ENCODE peak calls at places on chromosomes 6 and 20, in seven cellular contexts. One of them, this sample, is unnamed.

GRCh38 chr6:118873239-118873638 is 20.7 kb upstream of the ASF1A start:
- DNase-seq in EL: no peak
- DNase-seq in activated gamma-delta T cell treated with Interleukin-2 at 50 U/mL for 16 hours: no peak
- DNase-seq in ELF-1: no peak
- DNase-seq in CD8-positive, alpha-beta memory T cell: no peak
- DNase-seq in transverse colon: no peak
- DNase-seq in skeletal muscle cell: no peak
- DNase-seq in this sample: no peak

GRCh38 chr6:139356924-139357323 is 17.5 kb downstream of the CITED2 start:
- DNase-seq in EL: no peak
- DNase-seq in activated gamma-delta T cell treated with Interleukin-2 at 50 U/mL for 16 hours: no peak
- DNase-seq in ELF-1: no peak
- DNase-seq in CD8-positive, alpha-beta memory T cell: no peak
- DNase-seq in transverse colon: no peak
- DNase-seq in skeletal muscle cell: no peak
- DNase-seq in this sample: no peak

GRCh38 chr6:127515794-127516675 is 3.1 kb downstream of the MTCL3 start:
- DNase-seq in EL: peak
- DNase-seq in activated gamma-delta T cell treated with Interleukin-2 at 50 U/mL for 16 hours: peak
- DNase-seq in ELF-1: peak
- DNase-seq in CD8-positive, alpha-beta memory T cell: peak
- DNase-seq in transverse colon: peak
- DNase-seq in skeletal muscle cell: peak
- DNase-seq in this sample: peak

GRCh38 chr20:17844133-17844429 is 124.5 kb downstream of the SNX5 start:
- DNase-seq in EL: no peak
- DNase-seq in activated gamma-delta T cell treated with Interleukin-2 at 50 U/mL for 16 hours: no peak
- DNase-seq in ELF-1: no peak
- DNase-seq in CD8-positive, alpha-beta memory T cell: no peak
- DNase-seq in transverse colon: no peak
- DNase-seq in skeletal muscle cell: no peak
- DNase-seq in this sample: no peak

GRCh38 chr6:2360126-2360525 is 114.7 kb upstream of the GMDS start:
- DNase-seq in EL: no peak
- DNase-seq in activated gamma-delta T cell treated with Interleukin-2 at 50 U/mL for 16 hours: no peak
- DNase-seq in ELF-1: no peak
- DNase-seq in CD8-positive, alpha-beta memory T cell: no peak
- DNase-seq in transverse colon: no peak
- DNase-seq in skeletal muscle cell: no peak
- DNase-seq in this sample: no peak

GRCh38 chr6:110140650-110141049 is 38.8 kb downstream of the WASF1 start:
- DNase-seq in EL: peak
- DNase-seq in activated gamma-delta T cell treated with Interleukin-2 at 50 U/mL for 16 hours: no peak
- DNase-seq in ELF-1: no peak
- DNase-seq in CD8-positive, alpha-beta memory T cell: no peak
- DNase-seq in transverse colon: no peak
- DNase-seq in skeletal muscle cell: peak
- DNase-seq in this sample: no peak

GRCh38 chr6:169241688-169242350 is 11.8 kb downstream of the THBS2 start:
- DNase-seq in EL: no peak
- DNase-seq in activated gamma-delta T cell treated with Interleukin-2 at 50 U/mL for 16 hours: no peak
- DNase-seq in ELF-1: no peak
- DNase-seq in CD8-positive, alpha-beta memory T cell: no peak
- DNase-seq in transverse colon: no peak
- DNase-seq in skeletal muscle cell: no peak
- DNase-seq in this sample: no peak

GRCh38 chr20:41034239-41034638 is 5.6 kb downstream of the TOP1 start:
- DNase-seq in EL: no peak
- DNase-seq in activated gamma-delta T cell treated with Interleukin-2 at 50 U/mL for 16 hours: no peak
- DNase-seq in ELF-1: no peak
- DNase-seq in CD8-positive, alpha-beta memory T cell: no peak
- DNase-seq in transverse colon: no peak
- DNase-seq in skeletal muscle cell: no peak
- DNase-seq in this sample: no peak

GRCh38 chr6:169838291-169839028 is 87.0 kb downstream of the ERMARD start:
- DNase-seq in EL: no peak
- DNase-seq in activated gamma-delta T cell treated with Interleukin-2 at 50 U/mL for 16 hours: no peak
- DNase-seq in ELF-1: no peak
- DNase-seq in CD8-positive, alpha-beta memory T cell: no peak
- DNase-seq in transverse colon: no peak
- DNase-seq in skeletal muscle cell: no peak
- DNase-seq in this sample: peak

GRCh38 chr6:6803180-6803978 is 214.9 kb downstream of the LY86 start:
- DNase-seq in EL: no peak
- DNase-seq in activated gamma-delta T cell treated with Interleukin-2 at 50 U/mL for 16 hours: no peak
- DNase-seq in ELF-1: no peak
- DNase-seq in CD8-positive, alpha-beta memory T cell: no peak
- DNase-seq in transverse colon: peak
- DNase-seq in skeletal muscle cell: no peak
- DNase-seq in this sample: peak

GRCh38 chr6:1322725-1323219 is 10.9 kb downstream of the FOXQ1 start:
- DNase-seq in EL: peak
- DNase-seq in activated gamma-delta T cell treated with Interleukin-2 at 50 U/mL for 16 hours: no peak
- DNase-seq in ELF-1: no peak
- DNase-seq in CD8-positive, alpha-beta memory T cell: no peak
- DNase-seq in transverse colon: no peak
- DNase-seq in skeletal muscle cell: no peak
- DNase-seq in this sample: peak

This sample was measured in mucosa of gallbladder.